ENCODE peak calls at places on chromosomes 12 and 14, in eight cellular contexts. E, U, H, V, F, N, I and K are unnamed samples.

GRCh38 chr14:70098257-70098809 is 90.4 kb downstream of the SLC8A3 start:
- DNase-seq in N (no peak), E (no peak), I (no peak), U (peak), F (no peak), H (no peak), V (no peak), K (no peak)

GRCh38 chr14:85532981-85533820 is 3.3 kb downstream of the FLRT2 start:
- DNase-seq in E (peak), V (peak), F (no peak), I (peak), U (peak), N (peak), H (peak), K (no peak)

GRCh38 chr14:106831322-106831720 is 1304.9 kb downstream of the TMEM121 start:
- DNase-seq in N (no peak), U (no peak), H (no peak), F (peak), V (no peak), E (no peak), I (no peak), K (peak)

GRCh38 chr14:95362180-95362494 is 42.4 kb upstream of the CLMN start:
- DNase-seq in H (no peak), I (no peak), N (no peak), V (no peak), U (no peak), E (no peak), F (no peak), K (no peak)

GRCh38 chr12:43325786-43326185 is 226.2 kb downstream of the ADAMTS20 start:
- DNase-seq in V (no peak), F (no peak), I (no peak), H (no peak), U (no peak), E (no peak), N (no peak), K (no peak)

GRCh38 chr12:70812124-70812523 is 108.4 kb downstream of the PTPRR start:
- DNase-seq in I (no peak), U (no peak), E (no peak), V (no peak), N (no peak), F (no peak), H (no peak), K (no peak)

GRCh38 chr12:46998811-46999368 is 80.5 kb upstream of the PCED1B start:
- DNase-seq in I (no peak), U (peak), H (no peak), E (peak), N (peak), F (no peak), V (peak), K (no peak)

GRCh38 chr12:57224973-57225679 is 4.4 kb upstream of the SHMT2 start:
- DNase-seq in E (no peak), F (peak), H (no peak), N (no peak), I (no peak), V (no peak), U (no peak), K (peak)

GRCh38 chr12:59084758-59085383 is 164.6 kb upstream of the LRIG3 start:
- DNase-seq in H (no peak), N (no peak), E (no peak), V (no peak), F (no peak), I (peak), U (peak), K (no peak)

GRCh38 chr12:3129301-3130052 is 52.3 kb downstream of the TSPAN9 start:
- DNase-seq in F (no peak), V (no peak), N (peak), H (no peak), U (peak), E (peak), I (no peak), K (no peak)

GRCh38 chr12:95820096-95820703 is 29.6 kb upstream of the NTN4 start:
- DNase-seq in E (peak), U (peak), H (no peak), V (peak), I (peak), N (peak), F (no peak), K (no peak)

GRCh38 chr12:124500232-124501079 is 67.0 kb downstream of the NCOR2 start:
- DNase-seq in I (peak), V (peak), F (no peak), N (peak), E (peak), U (peak), H (no peak), K (no peak)

GRCh38 chr14:51684760-51685159 is 33.0 kb downstream of the FRMD6 start:
- DNase-seq in I (no peak), V (no peak), H (no peak), N (no peak), F (no peak), U (no peak), E (no peak), K (no peak)

GRCh38 chr14:54440037-54440436 is 1.1 kb downstream of the CNIH1 start:
- DNase-seq in U (peak), E (peak), I (no peak), V (no peak), H (no peak), N (no peak), F (no peak), K (no peak)

GRCh38 chr12:16573652-16574077 is 32.3 kb downstream of the LMO3 start:
- DNase-seq in U (peak), E (no peak), F (no peak), V (no peak), H (no peak), N (no peak), I (peak), K (no peak)

GRCh38 chr12:92493816-92494215 is 209.0 kb upstream of the PLEKHG7 start:
- DNase-seq in I (no peak), H (no peak), N (no peak), E (peak), V (no peak), U (peak), F (no peak), K (no peak)

GRCh38 chr14:74401504-74402241 is 24.3 kb downstream of the SYNDIG1L start:
- DNase-seq in H (no peak), U (peak), N (no peak), I (no peak), V (no peak), F (peak), E (no peak), K (peak)

GRCh38 chr14:76861574-76862255 is 35.5 kb downstream of the LRRC74A start:
- DNase-seq in N (no peak), H (no peak), U (no peak), V (no peak), E (no peak), F (no peak), I (no peak), K (no peak)

GRCh38 chr14:31208546-31209424 is 1.2 kb upstream of the HECTD1 start:
- DNase-seq in H (no peak), N (no peak), I (no peak), V (no peak), U (no peak), F (no peak), E (no peak), K (no peak)

GRCh38 chr14:24965934-24966593 is 83.9 kb downstream of the STXBP6 start:
- DNase-seq in I (peak), N (peak), U (peak), H (no peak), V (no peak), F (no peak), E (peak), K (no peak)

GRCh38 chr12:66393890-66394289 is 91.6 kb downstream of the HELB start:
- DNase-seq in V (no peak), F (no peak), H (no peak), N (no peak), U (no peak), E (no peak), I (no peak), K (no peak)

GRCh38 chr14:91231446-91231845 is 13.1 kb downstream of the GPR68 start:
- DNase-seq in N (no peak), H (no peak), U (no peak), E (no peak), F (no peak), I (no peak), V (no peak), K (no peak)

GRCh38 chr12:70230934-70231606 is 12.2 kb upstream of the CNOT2 start:
- DNase-seq in E (no peak), F (no peak), N (no peak), V (no peak), U (no peak), H (no peak), I (no peak), K (no peak)

GRCh38 chr12:67274186-67274585 is 5.0 kb downstream of the CAND1 start:
- DNase-seq in N (no peak), F (no peak), U (no peak), E (peak), H (no peak), I (no peak), V (no peak), K (no peak)

GRCh38 chr12:93614917-93615596 is 42.6 kb downstream of the SOCS2 start:
- DNase-seq in I (no peak), V (no peak), N (no peak), H (no peak), F (no peak), U (no peak), E (no peak), K (no peak)

GRCh38 chr14:100081997-100082625 is 16.9 kb downstream of the EVL start:
- DNase-seq in N (no peak), I (no peak), V (no peak), U (no peak), E (no peak), H (no peak), F (no peak), K (no peak)

GRCh38 chr14:106442857-106443256 is 916.5 kb downstream of the TMEM121 start:
- DNase-seq in F (peak), H (no peak), N (no peak), I (no peak), U (no peak), E (no peak), V (no peak), K (peak)

GRCh38 chr14:24435192-24435810 is 5.5 kb downstream of the KHNYN start:
- DNase-seq in I (no peak), H (no peak), V (no peak), N (no peak), E (no peak), U (no peak), F (no peak), K (no peak)

GRCh38 chr12:85975716-85976115 is 101.6 kb downstream of the NTS start:
- DNase-seq in V (no peak), U (no peak), E (no peak), I (no peak), H (no peak), N (no peak), F (no peak), K (no peak)

DNA sequence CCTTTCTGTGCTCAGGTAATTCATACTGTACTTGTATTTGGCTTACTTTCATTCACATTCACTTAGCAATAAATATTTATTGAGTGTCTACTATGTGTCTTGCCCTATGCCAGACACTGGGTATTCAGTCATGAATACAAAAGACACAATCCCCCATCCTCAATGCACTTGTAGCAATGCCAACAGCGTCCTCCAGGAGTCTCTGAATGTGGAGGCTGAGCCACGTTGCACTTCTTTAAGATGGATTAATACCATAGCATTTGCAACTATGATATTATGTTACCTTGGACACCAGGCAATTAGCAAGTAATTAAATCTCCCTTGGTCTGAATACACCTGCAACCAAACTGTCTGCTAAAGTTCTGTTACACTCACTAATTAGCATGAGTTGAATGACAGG is 58.8 kb downstream of the OTX2 start:
- DNase-seq in E (no peak), U (no peak), F (no peak), H (no peak), N (no peak), V (no peak), I (no peak), K (no peak)
- TF ChIP-seq CTCF in E (no peak), U (no peak), F (no peak), H (no peak), N (no peak), V (peak), I (no peak), K (no peak)

DNA sequence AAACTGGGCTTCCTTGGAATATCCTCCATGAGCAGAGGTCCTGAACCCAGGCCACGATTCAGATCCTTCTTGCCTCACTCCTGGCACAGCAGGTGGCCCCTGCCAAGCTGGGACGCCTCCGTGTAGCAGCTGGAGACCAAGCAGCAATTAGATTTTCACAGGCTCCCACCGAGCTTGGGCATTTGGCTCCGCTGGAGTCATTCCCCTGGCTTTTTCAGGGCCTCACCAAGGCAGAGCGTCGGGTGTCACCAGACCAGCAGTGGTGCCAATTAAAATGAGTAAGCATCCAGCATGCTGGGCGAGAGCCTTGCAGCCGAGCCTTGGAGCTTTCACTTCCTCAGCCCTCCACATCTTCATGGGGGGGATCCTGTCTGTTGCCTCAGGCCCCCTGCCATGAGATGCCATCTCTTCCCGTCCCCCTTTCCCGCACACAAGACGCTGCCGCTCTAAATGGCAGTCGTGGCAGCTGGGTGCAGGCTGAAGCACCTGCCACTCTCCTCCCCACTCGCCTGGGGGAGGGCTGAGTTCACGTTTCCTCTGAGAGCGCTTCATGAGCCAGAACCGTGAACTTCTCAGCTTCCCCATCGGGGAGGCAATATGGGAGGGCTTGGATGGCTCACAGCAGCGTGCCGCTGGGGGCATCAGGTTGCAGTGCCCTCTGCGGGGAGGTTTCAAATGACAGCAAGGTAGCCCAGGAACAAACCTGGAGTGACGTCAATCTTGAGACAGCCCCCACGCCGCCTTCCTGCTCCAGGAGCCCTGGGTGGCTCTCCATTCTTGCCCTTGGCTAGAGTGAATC is 11.7 kb downstream of the TPCN1 start:
- DNase-seq in V (no peak), U (no peak), H (no peak), N (no peak), E (no peak), I (no peak), F (peak), K (peak)
- TF ChIP-seq CTCF in V (no peak), U (no peak), H (no peak), N (no peak), E (no peak), I (no peak), F (no peak), K (no peak)

DNA sequence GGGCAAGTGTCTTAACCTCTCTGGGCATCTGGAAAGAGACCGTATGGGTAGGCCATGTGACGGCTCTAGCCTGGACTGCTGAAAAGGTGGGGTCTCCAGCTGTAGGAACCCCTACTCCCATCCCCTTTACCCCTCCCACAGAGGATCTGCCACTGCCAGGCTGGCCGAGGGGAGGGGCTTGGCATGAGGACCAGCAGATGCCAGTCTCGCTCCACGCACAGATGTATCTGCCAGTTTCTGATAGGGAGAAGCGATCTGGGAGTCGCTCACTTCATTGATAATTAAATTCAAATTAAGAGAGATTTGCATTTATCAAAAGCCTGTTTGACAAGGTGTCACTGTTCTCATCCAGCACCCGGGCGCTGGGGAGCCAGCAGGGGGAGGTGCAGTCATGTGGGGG is 217.6 kb upstream of the MYL2 start:
- DNase-seq in I (no peak), V (no peak), F (no peak), E (no peak), U (no peak), N (no peak), H (no peak), K (no peak)
- TF ChIP-seq CTCF in I (no peak), V (no peak), F (no peak), E (no peak), U (no peak), N (no peak), H (no peak), K (no peak)

GRCh38 chr12:63845726-63846125 is 1.2 kb downstream of the SRGAP1 start:
- DNase-seq in F (no peak), H (no peak), U (peak), I (no peak), N (peak), V (peak), E (peak), K (no peak)

GRCh38 chr12:63844391-63845341 is at the start of gene SRGAP1:
- DNase-seq in I (peak), F (no peak), U (peak), H (peak), E (peak), N (peak), V (peak), K (no peak)

GRCh38 chr12:63846249-63846967 is 1.9 kb downstream of the SRGAP1 start:
- DNase-seq in F (no peak), V (peak), U (peak), E (no peak), H (no peak), N (no peak), I (no peak), K (no peak)

GRCh38 chr12:63841611-63842010 is 2.9 kb upstream of the SRGAP1 start:
- DNase-seq in N (no peak), I (no peak), U (peak), E (no peak), H (no peak), F (no peak), V (no peak), K (no peak)

DNA sequence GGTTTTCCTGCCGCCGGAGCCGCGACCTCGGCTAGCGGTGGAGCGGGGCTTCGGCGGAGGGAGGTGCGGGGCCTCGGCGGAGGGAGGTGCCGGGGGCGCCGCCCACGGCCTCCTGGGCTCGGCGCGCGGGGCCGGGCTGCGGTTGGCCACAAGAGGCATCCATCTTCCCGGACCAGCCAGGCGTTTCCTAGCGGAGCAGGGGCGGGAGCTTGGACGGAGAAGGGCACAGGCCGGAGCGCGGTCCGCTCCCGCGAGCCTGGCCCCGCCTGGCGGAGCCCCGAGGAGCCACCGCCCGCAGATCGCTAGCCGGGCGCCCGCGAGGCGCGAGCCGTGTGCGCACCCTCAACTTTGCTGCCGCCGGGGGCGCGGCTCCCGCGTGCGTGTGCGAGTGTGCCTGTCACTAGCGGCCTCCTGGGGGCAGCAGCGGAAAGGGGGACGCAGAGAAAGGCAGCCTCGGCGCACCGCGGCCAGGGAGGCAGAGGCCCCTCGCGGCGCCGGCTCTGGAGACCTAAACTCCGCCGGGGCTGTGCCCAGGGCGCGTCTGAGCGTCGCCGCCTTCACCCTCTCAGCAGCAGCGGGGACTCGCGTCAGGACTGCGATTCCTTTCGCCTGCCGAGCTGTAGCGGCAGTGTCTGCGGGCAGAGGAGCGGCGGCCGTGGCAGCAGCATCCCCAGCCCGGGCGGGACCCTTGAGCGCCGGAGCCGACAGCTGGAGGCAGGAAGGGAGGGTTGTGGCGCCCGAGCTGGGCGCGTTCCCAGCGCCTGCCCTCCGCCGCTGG is 698 bp upstream of the SRGAP1 start:
- DNase-seq in E (peak), V (peak), N (peak), I (peak), H (peak), F (peak), U (peak), K (peak)
- TF ChIP-seq CTCF in E (peak), V (peak), N (peak), I (peak), H (peak), F (peak), U (peak), K (peak)